ENCODE peak calls at places on chromosome 22, in seven cellular contexts. M, V, T, J, H, A and Q are unnamed samples.
A peak's percentile ranks its signal among the peaks of the same experiment; 100 is the strongest.

GRCh38 chr22:23282089-23282501 is 101.8 kb downstream of the BCR start:
- DNase-seq in M (no peak), V (peak; percentile 44), T (peak; percentile 80), J (no peak), H (peak; percentile 70), A (peak; percentile 94), Q (no peak)

GRCh38 chr22:18042685-18043084 is 18.3 kb upstream of the MICAL3 start:
- DNase-seq in M (no peak), V (no peak), T (peak; percentile 73), J (no peak), H (no peak), A (no peak), Q (no peak)

GRCh38 chr22:45162531-45162930 is 1.2 kb upstream of the NUP50 start:
- DNase-seq in M (no peak), V (peak; percentile 22), T (no peak), J (no peak), H (no peak), A (no peak), Q (no peak)

GRCh38 chr22:45867118-45867905 is 109.7 kb downstream of the WNT7B start:
- DNase-seq in M (no peak), V (peak; percentile 16), T (peak; percentile 35), J (peak; percentile 62), H (peak; percentile 29), A (peak; percentile 70), Q (no peak)

GRCh38 chr22:50605349-50606074 is 4.9 kb downstream of the MAPK8IP2 start:
- DNase-seq in M (no peak), V (no peak), T (no peak), J (no peak), H (no peak), A (no peak), Q (no peak)

GRCh38 chr22:29907753-29908515 is 25.0 kb downstream of the MTMR3 start:
- DNase-seq in M (peak; percentile 75), V (peak; percentile 91), T (peak; percentile 81), J (peak; percentile 92), H (peak; percentile 95), A (peak; percentile 76), Q (peak; percentile 99)

GRCh38 chr22:19005905-19006304 is 69.8 kb upstream of the PRODH start:
- DNase-seq in M (no peak), V (no peak), T (no peak), J (no peak), H (no peak), A (no peak), Q (no peak)

GRCh38 chr22:38973289-38974169 is 8.6 kb upstream of the APOBEC3B start:
- DNase-seq in M (peak; percentile 42), V (peak; percentile 53), T (peak; percentile 23), J (peak; percentile 65), H (peak; percentile 19), A (no peak), Q (peak; percentile 0)

GRCh38 chr22:22880645-22881044 is 7.0 kb upstream of the IGLL5 start:
- DNase-seq in M (no peak), V (no peak), T (no peak), J (no peak), H (no peak), A (no peak), Q (no peak)

GRCh38 chr22:23837911-23838685 is 708 bp downstream of the DERL3 start:
- DNase-seq in M (no peak), V (no peak), T (no peak), J (no peak), H (no peak), A (no peak), Q (no peak)

GRCh38 chr22:19090183-19090582 is 32.0 kb downstream of the DGCR2 start:
- DNase-seq in M (no peak), V (no peak), T (no peak), J (no peak), H (no peak), A (no peak), Q (no peak)

GRCh38 chr22:22657712-22658111 is 13.3 kb downstream of the GGTLC2 start:
- DNase-seq in M (no peak), V (no peak), T (no peak), J (no peak), H (no peak), A (no peak), Q (no peak)

DNA sequence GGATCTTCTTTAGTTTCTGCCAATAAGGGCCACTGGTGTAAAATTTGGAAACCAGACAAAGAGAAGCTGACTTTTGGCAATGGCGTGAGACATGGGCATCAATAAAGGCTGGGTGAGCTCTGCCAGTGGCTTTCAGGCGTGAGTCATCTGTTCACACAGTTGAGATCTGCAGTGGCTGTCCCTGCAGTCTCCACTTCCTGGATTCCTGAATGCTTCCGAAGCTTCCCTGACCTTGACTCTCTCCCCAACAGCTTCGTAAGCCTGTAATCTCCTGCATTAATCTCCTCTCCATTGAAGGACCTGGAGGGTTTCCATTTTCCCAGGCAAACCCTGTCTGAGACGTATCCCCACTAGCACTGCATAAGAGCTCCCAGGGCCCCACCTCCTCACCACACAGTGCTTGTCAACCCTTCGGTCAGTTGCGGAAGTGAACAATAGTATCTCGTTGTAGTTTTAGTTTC is 574.7 kb downstream of the TBC1D22A start:
- DNase-seq in M (peak; percentile 39), V (no peak), T (peak; percentile 91), J (no peak), H (peak; percentile 92), A (no peak), Q (peak; percentile 81)
- H3K4me3 ChIP-seq in M (no peak overlapping the region), V (no peak overlapping the region), T (no peak overlapping the region), J (no peak overlapping the region), H (peak overlapping the region; percentile 16), A (peak overlapping the region; percentile 26), Q (no peak overlapping the region)

DNA sequence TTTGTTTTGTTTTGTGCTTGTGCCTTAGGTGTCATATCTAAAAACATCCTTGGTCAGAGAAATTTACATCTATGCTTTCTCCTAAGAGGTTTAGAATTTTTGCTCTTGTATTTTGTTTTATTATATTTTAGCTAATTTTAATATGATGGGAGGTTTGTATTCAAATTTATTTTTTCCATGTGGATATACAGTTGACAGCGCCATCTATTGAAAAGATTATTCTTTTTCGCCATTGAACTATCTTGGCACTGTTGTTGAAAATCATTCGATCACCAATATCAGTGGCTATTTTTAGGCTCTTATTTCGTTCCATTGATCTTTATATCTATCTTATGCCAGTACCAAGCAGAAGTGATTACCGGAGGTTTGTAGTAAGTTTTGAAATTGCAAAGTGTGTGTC is 510.3 kb downstream of the BRD1 start:
- DNase-seq in M (no peak), V (no peak), T (no peak), J (no peak), H (no peak), A (no peak), Q (no peak)
- TF ChIP-seq CTCF in M (no peak), V (no peak), T (no peak), J (peak; percentile 45), H (no peak), A (no peak), Q (peak; percentile 26)

GRCh38 chr22:48486163-48486957 is 1341.3 kb downstream of the BRD1 start:
- DNase-seq in M (no peak), V (no peak), T (no peak), J (peak; percentile 2), H (no peak), A (peak; percentile 51), Q (no peak)

GRCh38 chr22:48489551-48490512 is 1337.8 kb downstream of the BRD1 start:
- DNase-seq in M (no peak), V (no peak), T (peak; percentile 44), J (peak; percentile 44), H (no peak), A (peak; percentile 69), Q (no peak)

GRCh38 chr22:48488149-48488551 is 1339.5 kb downstream of the BRD1 start:
- DNase-seq in M (no peak), V (no peak), T (peak; percentile 39), J (peak; percentile 10), H (no peak), A (no peak), Q (no peak)

GRCh38 chr22:48490513-48491411 is 1336.9 kb downstream of the BRD1 start:
- DNase-seq in M (no peak), V (no peak), T (no peak), J (peak; percentile 5), H (no peak), A (peak; percentile 63), Q (no peak)

GRCh38 chr22:48488611-48489456 is 1338.8 kb downstream of the BRD1 start:
- DNase-seq in M (no peak), V (no peak), T (no peak), J (peak; percentile 49), H (no peak), A (peak; percentile 65), Q (no peak)
- H3K4me3 ChIP-seq in M (no peak overlapping the region), V (no peak overlapping the region), T (peak overlapping the region; percentile 45), J (no peak overlapping the region), H (no peak overlapping the region), A (no peak overlapping the region), Q (no peak overlapping the region)

GRCh38 chr22:43537019-43537585 is 125.3 kb downstream of the MPPED1 start:
- DNase-seq in M (peak; percentile 22), V (no peak), T (no peak), J (no peak), H (no peak), A (peak; percentile 32), Q (no peak)
- TF ChIP-seq CTCF in M (peak; percentile 62), V (no peak), T (no peak), J (no peak), H (no peak), A (no peak), Q (peak; percentile 11)

DNA sequence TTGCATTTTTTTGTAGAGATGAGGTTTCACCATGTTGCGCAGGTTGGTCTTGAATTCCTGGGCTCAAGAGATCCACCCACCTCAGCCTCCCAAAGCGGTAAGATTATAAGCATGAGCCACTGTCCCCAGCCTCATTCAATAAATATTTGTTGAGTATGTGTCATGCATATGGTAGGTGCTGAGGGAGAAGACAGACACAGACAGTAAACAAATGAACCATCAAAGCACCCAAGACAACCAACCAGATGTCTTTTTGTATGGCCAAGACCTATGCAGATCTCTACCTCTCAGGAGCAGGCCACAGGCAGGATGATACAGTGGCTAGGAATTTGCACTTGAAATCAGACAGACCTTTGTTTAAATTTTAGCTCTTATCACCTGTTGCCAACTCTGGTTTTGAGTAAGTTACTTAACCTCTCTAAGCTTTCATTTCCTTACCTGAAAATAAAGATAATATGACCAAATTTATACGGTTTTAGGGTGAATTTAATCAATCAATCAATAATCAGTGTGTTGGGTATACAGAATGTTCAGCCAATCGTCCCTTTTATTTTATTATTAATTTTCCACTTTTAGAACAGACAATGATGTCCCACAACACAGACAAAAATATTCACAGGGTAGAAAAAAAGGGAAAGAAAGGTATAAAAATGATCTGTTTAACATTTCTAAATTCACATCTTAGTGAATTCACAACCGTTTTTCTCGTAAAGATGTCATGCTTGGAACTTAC is 128.2 kb downstream of the SGSM3 start:
- DNase-seq in M (peak; percentile 99), V (no peak), T (peak; percentile 94), J (peak; percentile 63), H (peak; percentile 81), A (no peak), Q (peak; percentile 38)
- H3K4me3 ChIP-seq in M (peak overlapping the region; percentile 0), V (no peak overlapping the region), T (no peak overlapping the region), J (no peak overlapping the region), H (no peak overlapping the region), A (no peak overlapping the region), Q (no peak overlapping the region)